ENCODE peak calls at places on chromosomes 11 and 22, in five cellular contexts. V is fibroblast of mammary gland, T is neural crest cell, I is astrocyte of the spinal cord, M is MM.1S. U is an unnamed sample.

GRCh38 chr11:85182437-85183109 is 444.6 kb downstream of the DLG2 start:
- DNase-seq in V (peak), M (peak), I (peak), T (peak), U (peak)

GRCh38 chr11:206516-207212 is 535 bp downstream of the BET1L start:
- DNase-seq in T (no peak), M (no peak), I (no peak), V (peak), U (no peak)

GRCh38 chr11:133905677-133906156 is 51.1 kb downstream of the IGSF9B start:
- DNase-seq in V (no peak), T (no peak), M (no peak), I (no peak), U (no peak)

GRCh38 chr11:18321622-18321990 is 334 bp downstream of the HPS5 start:
- DNase-seq in T (no peak), V (no peak), I (no peak), M (no peak), U (peak)

GRCh38 chr22:28222066-28222465 is 303.0 kb upstream of the PITPNB start:
- DNase-seq in V (peak), T (no peak), I (no peak), M (no peak), U (peak)

GRCh38 chr11:78140392-78141077 is 1.1 kb upstream of the ALG8 start:
- DNase-seq in V (peak), M (peak), I (no peak), T (no peak), U (peak)

GRCh38 chr11:12451179-12451814 is 73.9 kb downstream of the PARVA start:
- DNase-seq in M (no peak), I (no peak), V (no peak), T (no peak), U (no peak)

GRCh38 chr11:68296344-68297051 is 15.9 kb upstream of the LRP5 start:
- DNase-seq in M (no peak), I (no peak), T (no peak), V (no peak), U (no peak)

GRCh38 chr22:23079814-23080521 is 9.6 kb downstream of the GNAZ start:
- DNase-seq in I (no peak), T (no peak), M (no peak), V (no peak), U (no peak)

GRCh38 chr11:64868904-64869570 is 9.4 kb downstream of the EHD1 start:
- DNase-seq in T (no peak), V (peak), I (peak), M (no peak), U (no peak)

GRCh38 chr11:57566035-57566504 is 1.4 kb downstream of the UBE2L6 start:
- DNase-seq in M (peak), I (peak), T (no peak), V (peak), U (peak)

GRCh38 chr11:73507086-73507485 is 90.8 kb downstream of the FAM168A start:
- DNase-seq in M (no peak), I (peak), V (peak), T (no peak), U (no peak)

GRCh38 chr11:47714554-47715081 is 551 bp downstream of the AGBL2 start:
- DNase-seq in V (peak), M (no peak), I (peak), T (no peak), U (no peak)

GRCh38 chr11:3196161-3197043 is 22.2 kb downstream of the MRGPRG start:
- DNase-seq in T (no peak), V (no peak), I (no peak), M (no peak), U (peak)

GRCh38 chr11:111407652-111408051 is 28.6 kb upstream of the POU2AF1 start:
- DNase-seq in I (no peak), T (no peak), M (no peak), V (no peak), U (no peak)

GRCh38 chr11:76629853-76630599 is 40.5 kb downstream of the LRRC32 start:
- DNase-seq in M (no peak), T (no peak), V (peak), I (no peak), U (no peak)

GRCh38 chr11:66880484-66881211 is 23.8 kb downstream of the LRFN4 start:
- DNase-seq in I (no peak), V (no peak), T (no peak), M (peak), U (no peak)

GRCh38 chr11:95443386-95443785 is 212.4 kb upstream of the SESN3 start:
- DNase-seq in V (no peak), I (no peak), T (no peak), M (peak), U (peak)

GRCh38 chr22:28231423-28231822 is 312.4 kb upstream of the PITPNB start:
- DNase-seq in T (no peak), I (peak), V (peak), M (no peak), U (no peak)

GRCh38 chr11:116595305-116595880 is 177.4 kb downstream of the BUD13 start:
- DNase-seq in M (no peak), I (no peak), V (no peak), T (no peak), U (no peak)

GRCh38 chr11:16809901-16810668 is 71.6 kb downstream of the C11orf58 start:
- DNase-seq in I (peak), V (peak), T (no peak), M (no peak), U (no peak)

GRCh38 chr11:83157755-83158473 is 983 bp downstream of the PCF11 start:
- DNase-seq in T (peak), M (peak), I (peak), V (peak), U (peak)

GRCh38 chr11:64971421-64972233 is at the start of gene MAJIN:
- DNase-seq in V (peak), T (no peak), M (no peak), I (peak), U (peak)

GRCh38 chr11:2182692-2183474 is 11.3 kb upstream of the TH start:
- DNase-seq in M (no peak), T (no peak), I (no peak), V (no peak), U (no peak)

GRCh38 chr11:65489061-65489705 is 9.7 kb upstream of the MALAT1 start:
- DNase-seq in V (peak), M (no peak), I (peak), T (no peak), U (no peak)

DNA sequence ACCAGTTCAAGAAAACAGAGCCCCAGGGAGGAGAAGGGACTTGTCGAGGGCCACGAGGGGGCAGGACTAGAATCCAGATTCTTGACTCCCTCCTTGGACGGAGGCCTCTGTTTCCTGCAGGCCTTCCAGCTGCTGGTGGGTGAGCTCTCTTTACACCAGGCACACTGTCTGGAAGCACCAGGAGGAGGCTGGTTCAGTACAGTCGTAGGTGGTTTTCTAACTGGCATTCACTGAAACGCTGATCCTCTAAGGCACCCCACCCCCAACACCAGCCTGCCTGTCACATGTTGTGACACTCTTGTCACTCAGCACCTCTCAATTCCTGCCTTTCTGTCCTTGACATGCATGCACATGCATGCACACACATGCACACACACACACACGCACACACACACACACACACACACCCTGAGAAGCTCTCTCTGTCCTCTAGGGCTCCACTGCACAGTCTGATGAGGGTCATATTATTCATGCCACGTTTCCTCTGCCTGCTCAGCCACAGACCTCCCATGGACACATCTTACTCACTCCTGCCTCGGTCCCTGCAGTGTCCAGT is 751 bp downstream of the MS4A10 start:
- DNase-seq in T (no peak), V (peak), I (peak), M (no peak), U (no peak)
- TF ChIP-seq CTCF in T (no peak), V (no peak), I (no peak), M (no peak), U (no peak)

GRCh38 chr22:45554040-45554406 is 51.3 kb downstream of the FBLN1 start:
- DNase-seq in V (no peak), I (no peak), M (peak), T (no peak), U (no peak)
- TF ChIP-seq CTCF in V (no peak), I (no peak), M (no peak), T (peak), U (no peak)

DNA sequence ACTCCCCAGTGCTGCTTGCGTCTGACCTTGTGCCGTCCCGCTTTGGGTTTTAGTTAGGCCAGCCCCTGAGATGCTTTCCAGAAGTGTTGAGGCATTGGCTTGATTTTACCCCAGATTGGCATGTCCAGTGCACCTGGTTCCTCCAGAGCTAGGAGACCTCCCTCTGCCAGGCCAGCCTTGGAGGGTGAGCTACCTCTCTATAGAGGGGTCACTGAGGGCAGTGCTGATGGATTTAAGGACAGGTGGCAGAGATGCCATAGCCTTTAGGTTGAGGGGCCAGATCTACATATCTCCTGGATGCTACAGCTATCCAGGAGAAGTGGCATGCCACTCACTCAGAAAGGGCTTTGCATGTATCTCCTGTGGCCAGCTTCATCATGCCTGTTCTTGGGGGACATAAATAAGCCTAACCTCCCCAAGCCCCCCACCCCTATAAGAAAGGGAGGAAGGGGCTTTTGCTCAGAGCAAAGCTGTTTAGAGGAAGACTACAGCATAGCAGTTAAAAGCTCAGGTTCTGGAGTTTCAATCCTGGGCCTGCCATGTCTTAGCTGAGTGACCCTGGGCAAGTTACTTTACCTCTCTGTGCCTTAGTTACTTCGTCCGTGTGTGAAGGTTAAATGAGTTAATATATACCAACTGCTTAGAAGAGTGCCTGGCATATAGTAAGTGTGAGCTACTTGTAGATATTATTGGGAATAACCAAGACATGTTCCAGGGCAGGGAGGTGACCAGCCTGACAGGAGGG is 6.4 kb downstream of the UBE2L3 start:
- DNase-seq in T (no peak), M (no peak), V (no peak), I (no peak), U (no peak)
- TF ChIP-seq CTCF in T (no peak), M (no peak), V (no peak), I (no peak), U (no peak)

GRCh38 chr11:10572533-10572932 is 4.1 kb upstream of the LYVE1 start:
- DNase-seq in V (no peak), M (no peak), I (no peak), T (no peak), U (no peak)

GRCh38 chr11:10573556-10573955 is 5.1 kb upstream of the LYVE1 start:
- DNase-seq in I (no peak), M (no peak), V (no peak), T (no peak), U (no peak)

GRCh38 chr11:10575346-10575745 is 6.9 kb upstream of the LYVE1 start:
- DNase-seq in M (no peak), V (no peak), T (no peak), I (no peak), U (no peak)

GRCh38 chr11:10575999-10576398 is 7.5 kb upstream of the LYVE1 start:
- DNase-seq in I (no peak), M (no peak), T (no peak), V (no peak), U (no peak)

DNA sequence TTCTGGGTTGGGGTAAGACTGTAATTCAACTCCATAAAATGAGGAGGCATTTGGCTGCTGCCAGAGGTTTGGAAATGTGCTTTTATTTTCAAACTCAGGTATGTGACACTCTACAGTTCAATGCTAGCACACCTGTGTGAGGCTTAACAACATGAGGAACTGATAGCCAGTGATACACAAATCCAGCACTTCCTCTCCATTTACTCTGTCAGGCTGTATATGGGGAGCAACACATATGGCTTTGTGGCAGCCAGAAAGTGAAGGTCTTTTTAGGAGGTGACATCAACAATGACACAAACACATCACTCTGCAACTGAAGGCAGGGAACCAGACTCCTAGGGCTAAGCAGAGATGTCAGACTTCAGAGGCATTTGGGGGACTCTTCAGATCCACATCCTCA is 4.6 kb upstream of the LYVE1 start:
- DNase-seq in V (no peak), I (no peak), M (no peak), T (no peak), U (no peak)
- TF ChIP-seq CTCF in V (no peak), I (no peak), M (no peak), T (no peak), U (no peak)

GRCh38 chr11:72102946-72103753 is at the start of gene LAMTOR1:
- DNase-seq in V (peak), I (peak), T (peak), M (peak), U (peak)
- TF ChIP-seq CTCF in V (peak), I (peak), T (peak), M (peak), U (peak)

DNA sequence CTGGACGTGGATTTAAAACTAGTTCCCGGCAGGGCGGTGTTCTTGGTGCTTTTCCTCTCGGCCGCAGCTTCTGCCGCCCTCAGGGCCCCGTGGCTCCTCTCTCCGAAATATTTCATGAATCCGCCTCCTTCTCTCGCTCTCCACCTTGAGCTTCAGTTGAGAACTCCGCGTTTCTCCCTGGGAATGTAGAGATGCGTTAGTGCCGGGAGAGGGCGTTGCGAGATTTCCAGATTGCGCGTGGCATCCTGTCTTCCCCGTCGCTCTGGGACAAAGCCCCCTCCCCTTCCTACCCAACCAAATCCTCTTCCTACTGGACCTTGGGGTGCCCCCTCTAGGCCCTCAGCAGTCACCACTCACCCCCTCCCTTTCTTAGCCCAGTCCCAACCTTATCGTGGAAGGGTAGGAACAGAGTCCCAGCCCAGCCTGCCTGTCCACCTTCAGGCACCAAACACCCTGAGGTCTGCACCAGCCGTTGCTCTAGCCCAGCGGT is 15.5 kb upstream of the RAC2 start:
- DNase-seq in M (no peak), V (peak), I (peak), T (peak), U (no peak)
- TF ChIP-seq CTCF in M (peak), V (peak), I (peak), T (peak), U (peak)

GRCh38 chr11:9756878-9757277 is 93.0 kb downstream of the SWAP70 start:
- DNase-seq in I (no peak), M (no peak), T (no peak), V (no peak), U (no peak)

GRCh38 chr11:9754041-9754471 is 90.2 kb downstream of the SWAP70 start:
- DNase-seq in M (no peak), T (no peak), I (peak), V (peak), U (no peak)

GRCh38 chr11:9756461-9756860 is 92.6 kb downstream of the SWAP70 start:
- DNase-seq in V (no peak), I (no peak), M (no peak), T (no peak), U (no peak)

GRCh38 chr11:9757809-9758675 is 94.2 kb downstream of the SWAP70 start:
- DNase-seq in M (peak), V (peak), T (peak), I (peak), U (peak)

DNA sequence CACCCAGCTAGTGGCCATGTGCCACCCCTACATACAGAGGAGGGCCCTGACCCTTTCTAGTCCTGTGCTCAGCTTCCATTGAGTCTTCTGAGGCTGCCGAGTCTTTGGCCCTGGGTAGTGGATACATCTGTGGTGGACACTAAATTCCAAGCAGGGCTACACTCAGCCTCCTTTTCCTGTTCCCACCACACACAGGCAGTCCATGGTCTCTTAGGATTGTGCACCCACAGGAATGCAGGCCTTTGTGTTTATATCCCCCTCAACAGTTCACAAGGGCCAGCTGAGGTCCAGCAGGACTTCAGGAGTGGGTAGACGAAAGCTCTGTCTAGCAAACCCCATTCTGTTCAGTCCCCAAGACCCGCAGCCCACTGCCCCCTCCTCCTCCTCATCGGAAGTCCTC is 91.7 kb downstream of the SWAP70 start:
- DNase-seq in M (no peak), V (peak), T (no peak), I (peak), U (no peak)
- TF ChIP-seq CTCF in M (no peak), V (no peak), T (no peak), I (no peak), U (no peak)

DNA sequence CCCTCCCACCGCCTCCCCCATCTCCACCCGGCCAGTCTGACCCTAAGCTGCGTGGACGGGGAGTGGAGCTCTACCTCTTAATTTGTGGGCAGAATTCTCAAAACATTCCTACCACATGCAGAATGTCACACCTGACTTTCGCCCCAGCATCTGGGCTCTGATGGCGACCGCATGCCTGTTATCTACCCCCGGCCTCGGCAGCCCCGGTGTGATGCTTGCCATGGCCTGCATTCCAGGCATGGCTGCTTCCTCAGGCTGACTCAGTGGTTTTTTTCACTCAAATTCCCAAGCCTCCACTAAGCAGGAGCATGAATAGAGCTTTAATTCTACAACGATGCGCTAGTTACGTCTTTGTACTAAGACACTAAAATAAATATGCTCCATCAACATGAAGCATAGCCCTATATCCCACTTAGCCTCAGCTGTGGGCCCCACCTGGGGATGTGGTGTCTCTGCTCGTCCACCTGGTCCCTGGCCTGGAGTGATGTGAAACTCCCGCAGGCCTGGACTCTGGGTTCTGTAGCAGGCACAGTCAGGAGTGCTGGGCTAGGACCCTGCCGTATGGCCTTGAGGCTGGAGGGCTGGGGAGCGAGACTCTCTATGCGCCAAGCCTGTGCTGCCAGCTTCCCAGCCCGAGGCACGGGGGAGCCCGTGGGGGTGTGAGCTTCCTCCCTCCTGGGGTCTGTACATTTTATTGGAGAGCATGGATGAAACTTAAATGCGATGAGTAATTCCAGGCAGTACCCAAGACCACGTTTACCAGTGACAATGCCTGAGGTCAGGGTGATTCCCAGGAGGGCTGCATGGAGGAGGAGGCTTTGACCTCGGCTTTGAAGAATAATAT is 153.2 kb downstream of the CTTN start:
- DNase-seq in V (no peak), M (no peak), T (no peak), I (no peak), U (no peak)
- TF ChIP-seq CTCF in V (no peak), M (no peak), T (no peak), I (no peak), U (no peak)

GRCh38 chr22:25712661-25713400 is 29.2 kb upstream of the MYO18B start:
- DNase-seq in M (no peak), I (no peak), T (no peak), V (no peak), U (no peak)
- TF ChIP-seq CTCF in M (no peak), I (no peak), T (no peak), V (no peak), U (no peak)